ENCODE peak calls at places on chromosomes 3 and 15, in seven cellular contexts. One of them, this sample, is unnamed.

GRCh38 chr15:33064878-33065277 is 129.6 kb downstream of the FMN1 start:
- DNase-seq in stomach: no peak
- DNase-seq in hepatic stellate cell: peak
- DNase-seq in substantia nigra: no peak
- DNase-seq in stimulated activated naive B cell treated with anti-CD40 and anti-IgM and Interleukin-4, amounts not matched to agents 10 μg/mL and 1 μg/mL and 100 μg/mL, for 72 hours: no peak
- DNase-seq in AG20443: peak
- DNase-seq in gastrocnemius medialis: no peak
- DNase-seq in this sample: no peak

GRCh38 chr15:66964791-66965190 is 100.6 kb upstream of the SMAD3 start:
- DNase-seq in stomach: no peak
- DNase-seq in hepatic stellate cell: no peak
- DNase-seq in substantia nigra: no peak
- DNase-seq in stimulated activated naive B cell treated with anti-CD40 and anti-IgM and Interleukin-4, amounts not matched to agents 10 μg/mL and 1 μg/mL and 100 μg/mL, for 72 hours: no peak
- DNase-seq in AG20443: no peak
- DNase-seq in gastrocnemius medialis: no peak
- DNase-seq in this sample: no peak

GRCh38 chr15:85276508-85276907 is 103.9 kb upstream of the AKAP13 start:
- DNase-seq in stomach: no peak
- DNase-seq in hepatic stellate cell: no peak
- DNase-seq in substantia nigra: no peak
- DNase-seq in stimulated activated naive B cell treated with anti-CD40 and anti-IgM and Interleukin-4, amounts not matched to agents 10 μg/mL and 1 μg/mL and 100 μg/mL, for 72 hours: no peak
- DNase-seq in AG20443: no peak
- DNase-seq in gastrocnemius medialis: no peak
- DNase-seq in this sample: no peak

GRCh38 chr15:71447328-71448250 is 332.3 kb downstream of the THSD4 start:
- DNase-seq in stomach: peak
- DNase-seq in hepatic stellate cell: no peak
- DNase-seq in substantia nigra: no peak
- DNase-seq in stimulated activated naive B cell treated with anti-CD40 and anti-IgM and Interleukin-4, amounts not matched to agents 10 μg/mL and 1 μg/mL and 100 μg/mL, for 72 hours: no peak
- DNase-seq in AG20443: no peak
- DNase-seq in gastrocnemius medialis: no peak
- DNase-seq in this sample: no peak

GRCh38 chr15:67400890-67401289 is 120.0 kb upstream of the C15orf61 start:
- DNase-seq in stomach: no peak
- DNase-seq in hepatic stellate cell: no peak
- DNase-seq in substantia nigra: no peak
- DNase-seq in stimulated activated naive B cell treated with anti-CD40 and anti-IgM and Interleukin-4, amounts not matched to agents 10 μg/mL and 1 μg/mL and 100 μg/mL, for 72 hours: no peak
- DNase-seq in AG20443: no peak
- DNase-seq in gastrocnemius medialis: no peak
- DNase-seq in this sample: no peak

GRCh38 chr3:112302061-112302830 is 8.2 kb upstream of the SLC9C1 start:
- DNase-seq in stomach: no peak
- DNase-seq in hepatic stellate cell: no peak
- DNase-seq in substantia nigra: no peak
- DNase-seq in stimulated activated naive B cell treated with anti-CD40 and anti-IgM and Interleukin-4, amounts not matched to agents 10 μg/mL and 1 μg/mL and 100 μg/mL, for 72 hours: no peak
- DNase-seq in AG20443: no peak
- DNase-seq in gastrocnemius medialis: no peak
- DNase-seq in this sample: no peak

GRCh38 chr3:176850498-176850897 is 346.8 kb downstream of the TBL1XR1 start:
- DNase-seq in stomach: no peak
- DNase-seq in hepatic stellate cell: no peak
- DNase-seq in substantia nigra: no peak
- DNase-seq in stimulated activated naive B cell treated with anti-CD40 and anti-IgM and Interleukin-4, amounts not matched to agents 10 μg/mL and 1 μg/mL and 100 μg/mL, for 72 hours: no peak
- DNase-seq in AG20443: no peak
- DNase-seq in gastrocnemius medialis: no peak
- DNase-seq in this sample: no peak

GRCh38 chr15:27535445-27536129 is 563.5 kb downstream of the OCA2 start:
- DNase-seq in stomach: no peak
- DNase-seq in hepatic stellate cell: no peak
- DNase-seq in substantia nigra: no peak
- DNase-seq in stimulated activated naive B cell treated with anti-CD40 and anti-IgM and Interleukin-4, amounts not matched to agents 10 μg/mL and 1 μg/mL and 100 μg/mL, for 72 hours: no peak
- DNase-seq in AG20443: no peak
- DNase-seq in gastrocnemius medialis: no peak
- DNase-seq in this sample: no peak

GRCh38 chr15:73851679-73852078 is 21.7 kb upstream of the TBC1D21 start:
- DNase-seq in stomach: no peak
- DNase-seq in hepatic stellate cell: no peak
- DNase-seq in substantia nigra: no peak
- DNase-seq in stimulated activated naive B cell treated with anti-CD40 and anti-IgM and Interleukin-4, amounts not matched to agents 10 μg/mL and 1 μg/mL and 100 μg/mL, for 72 hours: no peak
- DNase-seq in AG20443: peak
- DNase-seq in gastrocnemius medialis: no peak
- DNase-seq in this sample: no peak

GRCh38 chr3:69323941-69324340 is 61.9 kb downstream of the FRMD4B start:
- DNase-seq in stomach: no peak
- DNase-seq in hepatic stellate cell: no peak
- DNase-seq in substantia nigra: no peak
- DNase-seq in stimulated activated naive B cell treated with anti-CD40 and anti-IgM and Interleukin-4, amounts not matched to agents 10 μg/mL and 1 μg/mL and 100 μg/mL, for 72 hours: no peak
- DNase-seq in AG20443: no peak
- DNase-seq in gastrocnemius medialis: no peak
- DNase-seq in this sample: no peak

GRCh38 chr15:64284037-64284436 is 71.9 kb downstream of the CSNK1G1 start:
- DNase-seq in stomach: no peak
- DNase-seq in hepatic stellate cell: peak
- DNase-seq in substantia nigra: no peak
- DNase-seq in stimulated activated naive B cell treated with anti-CD40 and anti-IgM and Interleukin-4, amounts not matched to agents 10 μg/mL and 1 μg/mL and 100 μg/mL, for 72 hours: no peak
- DNase-seq in AG20443: peak
- DNase-seq in gastrocnemius medialis: no peak
- DNase-seq in this sample: no peak

GRCh38 chr15:39462691-39463090 is 118.2 kb upstream of the THBS1 start:
- DNase-seq in stomach: no peak
- DNase-seq in hepatic stellate cell: no peak
- DNase-seq in substantia nigra: no peak
- DNase-seq in stimulated activated naive B cell treated with anti-CD40 and anti-IgM and Interleukin-4, amounts not matched to agents 10 μg/mL and 1 μg/mL and 100 μg/mL, for 72 hours: no peak
- DNase-seq in AG20443: no peak
- DNase-seq in gastrocnemius medialis: no peak
- DNase-seq in this sample: no peak

GRCh38 chr3:33167716-33168339 is 50.8 kb downstream of the SUSD5 start:
- DNase-seq in stomach: no peak
- DNase-seq in hepatic stellate cell: no peak
- DNase-seq in substantia nigra: no peak
- DNase-seq in stimulated activated naive B cell treated with anti-CD40 and anti-IgM and Interleukin-4, amounts not matched to agents 10 μg/mL and 1 μg/mL and 100 μg/mL, for 72 hours: no peak
- DNase-seq in AG20443: no peak
- DNase-seq in gastrocnemius medialis: no peak
- DNase-seq in this sample: no peak

GRCh38 chr3:71102111-71103039 is 481.2 kb downstream of the FOXP1 start:
- DNase-seq in stomach: no peak
- DNase-seq in hepatic stellate cell: peak
- DNase-seq in substantia nigra: no peak
- DNase-seq in stimulated activated naive B cell treated with anti-CD40 and anti-IgM and Interleukin-4, amounts not matched to agents 10 μg/mL and 1 μg/mL and 100 μg/mL, for 72 hours: no peak
- DNase-seq in AG20443: peak
- DNase-seq in gastrocnemius medialis: no peak
- DNase-seq in this sample: no peak

GRCh38 chr3:141578197-141578596 is 91.4 kb downstream of the RASA2 start:
- DNase-seq in stomach: no peak
- DNase-seq in hepatic stellate cell: no peak
- DNase-seq in substantia nigra: no peak
- DNase-seq in stimulated activated naive B cell treated with anti-CD40 and anti-IgM and Interleukin-4, amounts not matched to agents 10 μg/mL and 1 μg/mL and 100 μg/mL, for 72 hours: no peak
- DNase-seq in AG20443: no peak
- DNase-seq in gastrocnemius medialis: no peak
- DNase-seq in this sample: no peak

GRCh38 chr15:75923756-75924155 is 20.1 kb downstream of the FBXO22 start:
- DNase-seq in stomach: no peak
- DNase-seq in hepatic stellate cell: no peak
- DNase-seq in substantia nigra: no peak
- DNase-seq in stimulated activated naive B cell treated with anti-CD40 and anti-IgM and Interleukin-4, amounts not matched to agents 10 μg/mL and 1 μg/mL and 100 μg/mL, for 72 hours: no peak
- DNase-seq in AG20443: no peak
- DNase-seq in gastrocnemius medialis: no peak
- DNase-seq in this sample: no peak

GRCh38 chr15:76968310-76968709 is 26.6 kb upstream of the PSTPIP1 start:
- DNase-seq in stomach: no peak
- DNase-seq in hepatic stellate cell: no peak
- DNase-seq in substantia nigra: no peak
- DNase-seq in stimulated activated naive B cell treated with anti-CD40 and anti-IgM and Interleukin-4, amounts not matched to agents 10 μg/mL and 1 μg/mL and 100 μg/mL, for 72 hours: no peak
- DNase-seq in AG20443: no peak
- DNase-seq in gastrocnemius medialis: no peak
- DNase-seq in this sample: no peak

GRCh38 chr3:186985713-186986364 is 55.5 kb downstream of the ST6GAL1 start:
- DNase-seq in stomach: no peak
- DNase-seq in hepatic stellate cell: no peak
- DNase-seq in substantia nigra: no peak
- DNase-seq in stimulated activated naive B cell treated with anti-CD40 and anti-IgM and Interleukin-4, amounts not matched to agents 10 μg/mL and 1 μg/mL and 100 μg/mL, for 72 hours: peak
- DNase-seq in AG20443: no peak
- DNase-seq in gastrocnemius medialis: no peak
- DNase-seq in this sample: peak

GRCh38 chr3:110868106-110868505 is 203.5 kb upstream of the NECTIN3 start:
- DNase-seq in stomach: no peak
- DNase-seq in hepatic stellate cell: no peak
- DNase-seq in substantia nigra: no peak
- DNase-seq in stimulated activated naive B cell treated with anti-CD40 and anti-IgM and Interleukin-4, amounts not matched to agents 10 μg/mL and 1 μg/mL and 100 μg/mL, for 72 hours: no peak
- DNase-seq in AG20443: no peak
- DNase-seq in gastrocnemius medialis: no peak
- DNase-seq in this sample: no peak

GRCh38 chr3:77196146-77196545 is 156.2 kb downstream of the ROBO2 start:
- DNase-seq in stomach: no peak
- DNase-seq in hepatic stellate cell: no peak
- DNase-seq in substantia nigra: no peak
- DNase-seq in stimulated activated naive B cell treated with anti-CD40 and anti-IgM and Interleukin-4, amounts not matched to agents 10 μg/mL and 1 μg/mL and 100 μg/mL, for 72 hours: no peak
- DNase-seq in AG20443: no peak
- DNase-seq in gastrocnemius medialis: no peak
- DNase-seq in this sample: no peak

GRCh38 chr3:131107637-131108433 is 81.2 kb downstream of the NEK11 start:
- DNase-seq in stomach: no peak
- DNase-seq in hepatic stellate cell: no peak
- DNase-seq in substantia nigra: no peak
- DNase-seq in stimulated activated naive B cell treated with anti-CD40 and anti-IgM and Interleukin-4, amounts not matched to agents 10 μg/mL and 1 μg/mL and 100 μg/mL, for 72 hours: no peak
- DNase-seq in AG20443: no peak
- DNase-seq in gastrocnemius medialis: no peak
- DNase-seq in this sample: no peak

GRCh38 chr3:66149269-66149668 is 71.5 kb upstream of the SLC25A26 start:
- DNase-seq in stomach: no peak
- DNase-seq in hepatic stellate cell: no peak
- DNase-seq in substantia nigra: no peak
- DNase-seq in stimulated activated naive B cell treated with anti-CD40 and anti-IgM and Interleukin-4, amounts not matched to agents 10 μg/mL and 1 μg/mL and 100 μg/mL, for 72 hours: no peak
- DNase-seq in AG20443: no peak
- DNase-seq in gastrocnemius medialis: no peak
- DNase-seq in this sample: no peak

GRCh38 chr3:126264952-126265351 is 84.6 kb upstream of the ALDH1L1 start:
- DNase-seq in stomach: no peak
- DNase-seq in hepatic stellate cell: no peak
- DNase-seq in substantia nigra: no peak
- DNase-seq in stimulated activated naive B cell treated with anti-CD40 and anti-IgM and Interleukin-4, amounts not matched to agents 10 μg/mL and 1 μg/mL and 100 μg/mL, for 72 hours: no peak
- DNase-seq in AG20443: no peak
- DNase-seq in gastrocnemius medialis: no peak
- DNase-seq in this sample: no peak

GRCh38 chr3:46970391-46971091 is 6.0 kb downstream of the CCDC12 start:
- DNase-seq in stomach: peak
- DNase-seq in hepatic stellate cell: no peak
- DNase-seq in substantia nigra: no peak
- DNase-seq in stimulated activated naive B cell treated with anti-CD40 and anti-IgM and Interleukin-4, amounts not matched to agents 10 μg/mL and 1 μg/mL and 100 μg/mL, for 72 hours: no peak
- DNase-seq in AG20443: no peak
- DNase-seq in gastrocnemius medialis: peak
- DNase-seq in this sample: no peak

GRCh38 chr15:40252438-40253178 is 13.7 kb downstream of the PAK6 start:
- DNase-seq in stomach: peak
- DNase-seq in hepatic stellate cell: no peak
- DNase-seq in substantia nigra: no peak
- DNase-seq in stimulated activated naive B cell treated with anti-CD40 and anti-IgM and Interleukin-4, amounts not matched to agents 10 μg/mL and 1 μg/mL and 100 μg/mL, for 72 hours: no peak
- DNase-seq in AG20443: no peak
- DNase-seq in gastrocnemius medialis: no peak
- DNase-seq in this sample: no peak